ENCODE peak calls at places on chromosomes 3 and 15, in ten cellular contexts. One of them, this sample, is unnamed.

GRCh38 chr3:125186261-125186770 is 26.2 kb downstream of the SLC12A8 start:
- DNase-seq in kidney: no peak
- DNase-seq in RWPE2: no peak
- DNase-seq in epithelial cell of esophagus: no peak
- DNase-seq in AG04450: no peak
- DNase-seq in stomach: no peak
- DNase-seq in uterus: no peak
- DNase-seq in K562: no peak
- DNase-seq in kidney epithelial cell: no peak
- DNase-seq in skeletal muscle cell: peak; percentile 40
- DNase-seq in this sample: no peak

GRCh38 chr15:63913786-63914185 is 80.0 kb upstream of the HERC1 start:
- DNase-seq in kidney: no peak
- DNase-seq in RWPE2: no peak
- DNase-seq in epithelial cell of esophagus: peak; percentile 74
- DNase-seq in AG04450: no peak
- DNase-seq in stomach: no peak
- DNase-seq in uterus: no peak
- DNase-seq in K562: no peak
- DNase-seq in kidney epithelial cell: no peak
- DNase-seq in skeletal muscle cell: no peak
- DNase-seq in this sample: no peak

GRCh38 chr3:12705374-12705926 is 41.5 kb upstream of the RAF1 start:
- DNase-seq in kidney: no peak
- DNase-seq in RWPE2: no peak
- DNase-seq in epithelial cell of esophagus: no peak
- DNase-seq in AG04450: no peak
- DNase-seq in stomach: no peak
- DNase-seq in uterus: no peak
- DNase-seq in K562: no peak
- DNase-seq in kidney epithelial cell: no peak
- DNase-seq in skeletal muscle cell: no peak
- DNase-seq in this sample: no peak

GRCh38 chr15:96329403-96329981 is 1.0 kb upstream of the NR2F2 start:
- DNase-seq in kidney: peak; percentile 61
- DNase-seq in RWPE2: no peak
- DNase-seq in epithelial cell of esophagus: peak; percentile 51
- DNase-seq in AG04450: no peak
- DNase-seq in stomach: no peak
- DNase-seq in uterus: no peak
- DNase-seq in K562: no peak
- DNase-seq in kidney epithelial cell: no peak
- DNase-seq in skeletal muscle cell: no peak
- DNase-seq in this sample: no peak

GRCh38 chr15:73881539-73882320 is 8.4 kb downstream of the TBC1D21 start:
- DNase-seq in kidney: no peak
- DNase-seq in RWPE2: peak; percentile 56
- DNase-seq in epithelial cell of esophagus: no peak
- DNase-seq in AG04450: no peak
- DNase-seq in stomach: no peak
- DNase-seq in uterus: no peak
- DNase-seq in K562: no peak
- DNase-seq in kidney epithelial cell: no peak
- DNase-seq in skeletal muscle cell: no peak
- DNase-seq in this sample: no peak

GRCh38 chr3:23815879-23816278 is 10.1 kb downstream of the UBE2E1 start:
- DNase-seq in kidney: no peak
- DNase-seq in RWPE2: no peak
- DNase-seq in epithelial cell of esophagus: no peak
- DNase-seq in AG04450: no peak
- DNase-seq in stomach: no peak
- DNase-seq in uterus: no peak
- DNase-seq in K562: no peak
- DNase-seq in kidney epithelial cell: no peak
- DNase-seq in skeletal muscle cell: no peak
- DNase-seq in this sample: no peak

GRCh38 chr3:50126287-50127211 is 28.6 kb upstream of the SEMA3F start:
- DNase-seq in kidney: peak; percentile 72
- DNase-seq in RWPE2: no peak
- DNase-seq in epithelial cell of esophagus: no peak
- DNase-seq in AG04450: no peak
- DNase-seq in stomach: peak; percentile 65
- DNase-seq in uterus: no peak
- DNase-seq in K562: peak; percentile 30
- DNase-seq in kidney epithelial cell: no peak
- DNase-seq in skeletal muscle cell: no peak
- DNase-seq in this sample: no peak

GRCh38 chr3:112333002-112333385 is at the start of gene CD200:
- DNase-seq in kidney: peak; percentile 86
- DNase-seq in RWPE2: peak; percentile 65
- DNase-seq in epithelial cell of esophagus: peak; percentile 20
- DNase-seq in AG04450: no peak
- DNase-seq in stomach: peak; percentile 45
- DNase-seq in uterus: peak; percentile 74
- DNase-seq in K562: no peak
- DNase-seq in kidney epithelial cell: no peak
- DNase-seq in skeletal muscle cell: no peak
- DNase-seq in this sample: peak; percentile 56

GRCh38 chr3:161420746-161421145 is 49.4 kb upstream of the SPTSSB start:
- DNase-seq in kidney: no peak
- DNase-seq in RWPE2: peak; percentile 54
- DNase-seq in epithelial cell of esophagus: peak; percentile 91
- DNase-seq in AG04450: no peak
- DNase-seq in stomach: peak; percentile 62
- DNase-seq in uterus: no peak
- DNase-seq in K562: no peak
- DNase-seq in kidney epithelial cell: no peak
- DNase-seq in skeletal muscle cell: no peak
- DNase-seq in this sample: peak; percentile 33

GRCh38 chr3:155418426-155418825 is 124.9 kb upstream of the STRIT1 start:
- DNase-seq in kidney: no peak
- DNase-seq in RWPE2: no peak
- DNase-seq in epithelial cell of esophagus: no peak
- DNase-seq in AG04450: no peak
- DNase-seq in stomach: no peak
- DNase-seq in uterus: no peak
- DNase-seq in K562: no peak
- DNase-seq in kidney epithelial cell: no peak
- DNase-seq in skeletal muscle cell: no peak
- DNase-seq in this sample: no peak

GRCh38 chr3:65795166-65795565 is 243.6 kb downstream of the MAGI1 start:
- DNase-seq in kidney: no peak
- DNase-seq in RWPE2: no peak
- DNase-seq in epithelial cell of esophagus: no peak
- DNase-seq in AG04450: no peak
- DNase-seq in stomach: no peak
- DNase-seq in uterus: no peak
- DNase-seq in K562: no peak
- DNase-seq in kidney epithelial cell: no peak
- DNase-seq in skeletal muscle cell: no peak
- DNase-seq in this sample: no peak

GRCh38 chr3:13745636-13746035 is 134.2 kb downstream of the WNT7A start:
- DNase-seq in kidney: no peak
- DNase-seq in RWPE2: no peak
- DNase-seq in epithelial cell of esophagus: no peak
- DNase-seq in AG04450: no peak
- DNase-seq in stomach: no peak
- DNase-seq in uterus: no peak
- DNase-seq in K562: no peak
- DNase-seq in kidney epithelial cell: no peak
- DNase-seq in skeletal muscle cell: no peak
- DNase-seq in this sample: no peak

GRCh38 chr3:184320099-184320445 is 5.7 kb downstream of the EIF4G1 start:
- DNase-seq in kidney: peak; percentile 99
- DNase-seq in RWPE2: peak; percentile 98
- DNase-seq in epithelial cell of esophagus: peak; percentile 94
- DNase-seq in AG04450: peak; percentile 90
- DNase-seq in stomach: peak; percentile 98
- DNase-seq in uterus: peak; percentile 97
- DNase-seq in K562: peak; percentile 49
- DNase-seq in kidney epithelial cell: peak; percentile 70
- DNase-seq in skeletal muscle cell: peak; percentile 84
- DNase-seq in this sample: no peak

GRCh38 chr3:52532517-52532837 is 1.2 kb downstream of the NT5DC2 start:
- DNase-seq in kidney: peak; percentile 74
- DNase-seq in RWPE2: peak; percentile 65
- DNase-seq in epithelial cell of esophagus: peak; percentile 49
- DNase-seq in AG04450: no peak
- DNase-seq in stomach: peak; percentile 41
- DNase-seq in uterus: peak; percentile 50
- DNase-seq in K562: peak; percentile 33
- DNase-seq in kidney epithelial cell: no peak
- DNase-seq in skeletal muscle cell: peak; percentile 9
- DNase-seq in this sample: no peak

DNA sequence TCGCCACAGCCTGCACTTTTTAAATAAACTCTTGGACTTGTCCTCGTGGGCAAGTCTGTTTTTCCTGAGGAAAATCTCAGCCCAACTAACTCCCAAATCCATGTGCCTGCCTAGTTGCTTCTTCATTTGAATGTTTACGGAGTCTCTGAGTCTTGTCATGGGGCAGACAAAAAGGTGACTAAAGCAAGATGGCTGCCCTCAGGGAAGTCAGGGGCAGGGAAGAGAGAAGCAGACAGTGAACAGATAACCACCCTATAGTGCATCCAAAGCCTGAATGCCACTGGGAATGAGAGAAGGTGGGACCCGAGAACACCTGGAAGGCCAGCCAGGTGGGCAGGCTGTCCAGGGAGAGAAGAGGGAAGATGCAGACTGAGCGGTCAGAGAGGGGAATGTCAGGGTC is 21.4 kb downstream of the CCDC12 start:
- DNase-seq in kidney: peak; percentile 4
- DNase-seq in RWPE2: no peak
- DNase-seq in epithelial cell of esophagus: no peak
- DNase-seq in AG04450: no peak
- DNase-seq in stomach: no peak
- DNase-seq in uterus: no peak
- DNase-seq in K562: no peak
- DNase-seq in kidney epithelial cell: no peak
- DNase-seq in skeletal muscle cell: no peak
- DNase-seq in this sample: no peak
- H3K4me3 ChIP-seq in kidney: no peak overlapping the region
- H3K4me3 ChIP-seq in RWPE2: no peak overlapping the region
- H3K4me3 ChIP-seq in epithelial cell of esophagus: no peak overlapping the region
- H3K4me3 ChIP-seq in AG04450: no peak overlapping the region
- H3K4me3 ChIP-seq in stomach: no peak overlapping the region
- H3K4me3 ChIP-seq in uterus: no peak overlapping the region
- H3K4me3 ChIP-seq in K562: no peak overlapping the region
- H3K4me3 ChIP-seq in kidney epithelial cell: no peak overlapping the region
- H3K4me3 ChIP-seq in skeletal muscle cell: no peak overlapping the region
- H3K4me3 ChIP-seq in this sample: no peak overlapping the region

DNA sequence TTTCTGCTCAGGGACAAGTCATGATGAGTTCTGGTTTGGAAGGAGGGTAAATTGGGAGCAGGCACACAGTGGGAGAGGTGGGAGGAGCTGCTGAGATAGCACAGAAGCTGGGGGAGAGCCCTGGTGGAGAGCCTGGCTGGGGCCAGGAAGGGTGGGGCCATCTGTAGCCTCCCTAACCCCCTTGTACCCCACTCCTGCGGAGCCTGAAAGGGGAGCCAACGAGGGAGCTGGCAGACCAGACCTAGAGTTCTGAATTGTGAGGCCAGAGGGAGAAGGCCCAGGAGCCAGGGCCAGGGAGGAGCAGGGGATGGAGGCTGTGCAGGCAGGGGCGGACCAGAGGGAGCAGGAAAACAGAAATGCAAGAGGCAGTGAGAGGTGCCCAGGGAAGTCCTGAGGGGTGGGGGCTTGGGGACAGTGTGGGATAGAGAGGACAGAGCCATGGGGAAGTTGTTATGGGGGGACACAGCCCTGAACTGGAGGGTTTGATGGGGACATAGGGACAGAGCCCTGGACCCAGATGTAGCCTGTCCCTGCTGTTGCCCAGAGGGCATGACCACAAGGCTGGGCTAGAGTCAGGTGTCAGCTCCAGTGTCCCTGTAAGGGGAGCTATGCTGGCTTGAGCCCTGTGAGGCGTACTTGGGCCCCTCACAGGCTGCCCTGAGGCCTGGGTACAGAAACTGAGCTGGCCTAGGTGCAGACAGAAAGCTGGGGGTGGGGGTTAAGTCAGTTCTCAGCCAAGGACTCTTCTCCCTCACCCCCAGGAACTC is 1.2 kb downstream of the TMIE start:
- DNase-seq in kidney: peak; percentile 39
- DNase-seq in RWPE2: no peak
- DNase-seq in epithelial cell of esophagus: no peak
- DNase-seq in AG04450: no peak
- DNase-seq in stomach: no peak
- DNase-seq in uterus: no peak
- DNase-seq in K562: no peak
- DNase-seq in kidney epithelial cell: no peak
- DNase-seq in skeletal muscle cell: no peak
- DNase-seq in this sample: no peak
- H3K4me3 ChIP-seq in kidney: no peak overlapping the region
- H3K4me3 ChIP-seq in RWPE2: no peak overlapping the region
- H3K4me3 ChIP-seq in epithelial cell of esophagus: no peak overlapping the region
- H3K4me3 ChIP-seq in AG04450: no peak overlapping the region
- H3K4me3 ChIP-seq in stomach: no peak overlapping the region
- H3K4me3 ChIP-seq in uterus: no peak overlapping the region
- H3K4me3 ChIP-seq in K562: no peak overlapping the region
- H3K4me3 ChIP-seq in kidney epithelial cell: no peak overlapping the region
- H3K4me3 ChIP-seq in skeletal muscle cell: no peak overlapping the region
- H3K4me3 ChIP-seq in this sample: no peak overlapping the region

GRCh38 chr3:148999806-149000205 is 8.5 kb downstream of the GYG1 start:
- DNase-seq in kidney: no peak
- DNase-seq in RWPE2: no peak
- DNase-seq in epithelial cell of esophagus: no peak
- DNase-seq in AG04450: no peak
- DNase-seq in stomach: no peak
- DNase-seq in uterus: no peak
- DNase-seq in K562: no peak
- DNase-seq in kidney epithelial cell: no peak
- DNase-seq in skeletal muscle cell: no peak
- DNase-seq in this sample: no peak
- H3K4me3 ChIP-seq in kidney: no peak overlapping the region
- H3K4me3 ChIP-seq in RWPE2: no peak overlapping the region
- H3K4me3 ChIP-seq in epithelial cell of esophagus: no peak overlapping the region
- H3K4me3 ChIP-seq in AG04450: no peak overlapping the region
- H3K4me3 ChIP-seq in stomach: no peak overlapping the region
- H3K4me3 ChIP-seq in uterus: no peak overlapping the region
- H3K4me3 ChIP-seq in K562: no peak overlapping the region
- H3K4me3 ChIP-seq in kidney epithelial cell: no peak overlapping the region
- H3K4me3 ChIP-seq in skeletal muscle cell: no peak overlapping the region
- H3K4me3 ChIP-seq in this sample: no peak overlapping the region

GRCh38 chr3:57078366-57079220 is 18.1 kb downstream of the SPATA12 start:
- DNase-seq in kidney: peak; percentile 89
- DNase-seq in RWPE2: no peak
- DNase-seq in epithelial cell of esophagus: peak; percentile 42
- DNase-seq in AG04450: no peak
- DNase-seq in stomach: peak; percentile 49
- DNase-seq in uterus: peak; percentile 58
- DNase-seq in K562: peak; percentile 57
- DNase-seq in kidney epithelial cell: no peak
- DNase-seq in skeletal muscle cell: peak; percentile 65
- DNase-seq in this sample: peak; percentile 76
- H3K4me3 ChIP-seq in kidney: peak overlapping the region; percentile 81
- H3K4me3 ChIP-seq in RWPE2: peak overlapping the region; percentile 45
- H3K4me3 ChIP-seq in epithelial cell of esophagus: peak overlapping the region; percentile 79
- H3K4me3 ChIP-seq in AG04450: peak overlapping the region; percentile 70
- H3K4me3 ChIP-seq in stomach: peak overlapping the region; percentile 77
- H3K4me3 ChIP-seq in uterus: peak overlapping the region; percentile 51
- H3K4me3 ChIP-seq in K562: peak overlapping the region; percentile 53
- H3K4me3 ChIP-seq in kidney epithelial cell: peak overlapping the region; percentile 76
- H3K4me3 ChIP-seq in skeletal muscle cell: peak overlapping the region; percentile 69
- H3K4me3 ChIP-seq in this sample: peak overlapping the region; percentile 80